ENCODE peak calls at places on chromosomes 7 and 10, in four cellular contexts. N, D, P and X are unnamed samples.
A peak's percentile ranks its signal among the peaks of the same experiment; 100 is the strongest.

GRCh38 chr7:117127585-117128168 is 174.4 kb downstream of the ST7 start:
- DNase-seq in D (no peak), N (peak; percentile 37), P (no peak), X (peak; percentile 64)

GRCh38 chr10:96263173-96263572 is 8.2 kb downstream of the BLNK start:
- DNase-seq in P (no peak), D (no peak), N (no peak), X (no peak)

GRCh38 chr10:120386896-120387295 is 70.1 kb upstream of the PLPP4 start:
- DNase-seq in N (no peak), P (no peak), D (no peak), X (no peak)

GRCh38 chr7:137996386-137996851 is 5.5 kb downstream of the CREB3L2 start:
- DNase-seq in N (no peak), P (no peak), D (no peak), X (peak; percentile 80)

GRCh38 chr10:111158601-111159000 is 81.8 kb downstream of the ADRA2A start:
- DNase-seq in N (no peak), D (no peak), P (no peak), X (no peak)

GRCh38 chr10:75111906-75112703 is 649 bp downstream of the SAMD8 start:
- DNase-seq in N (no peak), P (peak; percentile 58), D (peak; percentile 68), X (peak; percentile 64)

GRCh38 chr7:70812511-70812910 is 319.4 kb upstream of the GALNT17 start:
- DNase-seq in N (no peak), P (no peak), D (no peak), X (no peak)

GRCh38 chr10:125231116-125231812 is 70.9 kb upstream of the CTBP2 start:
- DNase-seq in D (no peak), N (peak; percentile 90), P (no peak), X (no peak)

GRCh38 chr7:1610678-1611302 is 41.0 kb upstream of the PSMG3 start:
- DNase-seq in D (no peak), N (no peak), P (no peak), X (no peak)

GRCh38 chr10:23094786-23095403 is 484 bp upstream of the MSRB2 start:
- DNase-seq in P (no peak), D (no peak), N (no peak), X (no peak)

GRCh38 chr7:85023066-85023687 is 163.7 kb downstream of the SEMA3D start:
- DNase-seq in N (peak; percentile 20), D (no peak), P (no peak), X (no peak)

GRCh38 chr7:41508755-41509154 is 194.1 kb downstream of the INHBA start:
- DNase-seq in D (no peak), N (no peak), P (no peak), X (no peak)

GRCh38 chr7:114919587-114919986 is 2.3 kb upstream of the MDFIC start:
- DNase-seq in N (no peak), D (no peak), P (no peak), X (no peak)

GRCh38 chr7:71486856-71487628 is 355.1 kb downstream of the GALNT17 start:
- DNase-seq in D (no peak), N (no peak), P (no peak), X (peak; percentile 58)

GRCh38 chr10:86727459-86727858 is 29.0 kb upstream of the BMPR1A start:
- DNase-seq in D (no peak), N (no peak), P (no peak), X (no peak)

GRCh38 chr7:91551377-91552175 is 287.3 kb downstream of the FZD1 start:
- DNase-seq in D (no peak), N (no peak), P (no peak), X (no peak)

GRCh38 chr7:13099197-13099795 is 411.9 kb downstream of the ARL4A start:
- DNase-seq in D (no peak), N (no peak), P (no peak), X (no peak)